ENCODE peak calls at places on chromosomes 5 and 9, in four cellular contexts. W is stimulated activated CD8-positive, alpha-beta memory T cell treated with anti-CD3 and anti-CD28 coated beads, Interleukin-4, amount 100 ng/mL, for 1 hour; A is T-helper 9 cell; K is PC-9. N is an unnamed sample.

GRCh38 chr9:133971121-133971951 is 20.8 kb downstream of the VAV2 start:
- DNase-seq in K (no peak), W (no peak), A (no peak), N (no peak)

GRCh38 chr5:80259511-80260200 is 3.8 kb upstream of the SERINC5 start:
- DNase-seq in W (no peak), K (no peak), A (no peak), N (no peak)

GRCh38 chr5:134545070-134545868 is 19.8 kb downstream of the JADE2 start:
- DNase-seq in A (no peak), W (no peak), K (no peak), N (no peak)

GRCh38 chr5:88396126-88396525 is 127.5 kb upstream of the TMEM161B start:
- DNase-seq in A (no peak), W (no peak), K (no peak), N (no peak)

GRCh38 chr9:109912082-109912581 is 132.1 kb downstream of the PALM2AKAP2 start:
- DNase-seq in K (no peak), A (no peak), W (no peak), N (no peak)

GRCh38 chr5:161481922-161482321 is 64.6 kb downstream of the GABRB2 start:
- DNase-seq in A (no peak), W (no peak), K (no peak), N (no peak)

GRCh38 chr5:55303238-55303690 is 4.2 kb downstream of the DHX29 start:
- DNase-seq in A (no peak), K (peak), W (no peak), N (no peak)

GRCh38 chr9:127777368-127777960 is 1.0 kb downstream of the SH2D3C start:
- DNase-seq in W (no peak), A (no peak), K (no peak), N (no peak)

GRCh38 chr5:146447734-146448380 is 724 bp downstream of the TCERG1 start:
- DNase-seq in A (no peak), W (no peak), K (peak), N (no peak)

GRCh38 chr5:73917433-73917832 is 291.4 kb downstream of the ARHGEF28 start:
- DNase-seq in W (no peak), K (no peak), A (no peak), N (no peak)

GRCh38 chr5:54390015-54390414 is 65.5 kb upstream of the HSPB3 start:
- DNase-seq in A (no peak), W (no peak), K (no peak), N (no peak)

GRCh38 chr9:84874583-84874982 is 205.1 kb downstream of the NTRK2 start:
- DNase-seq in A (no peak), W (no peak), K (no peak), N (no peak)

GRCh38 chr5:61919920-61920319 is 386.1 kb upstream of the KIF2A start:
- DNase-seq in W (no peak), A (no peak), K (no peak), N (no peak)

GRCh38 chr9:38342096-38342495 is 50.4 kb upstream of the ALDH1B1 start:
- DNase-seq in W (no peak), A (no peak), K (no peak), N (no peak)

GRCh38 chr5:170746081-170746951 is 37.2 kb upstream of the GABRP start:
- DNase-seq in A (no peak), W (no peak), K (no peak), N (no peak)

GRCh38 chr9:94920439-94920951 is 194.0 kb downstream of the AOPEP start:
- DNase-seq in W (no peak), K (no peak), A (no peak), N (no peak)

GRCh38 chr5:12522116-12522515 is 617.9 kb upstream of the CTNND2 start:
- DNase-seq in K (peak), A (no peak), W (no peak), N (no peak)

GRCh38 chr9:113578877-113579269 is 115.3 kb downstream of the RGS3 start:
- DNase-seq in W (peak), K (peak), A (peak), N (peak)

GRCh38 chr9:35568196-35568595 is 36.9 kb upstream of the TESK1 start:
- DNase-seq in A (no peak), K (no peak), W (no peak), N (no peak)

GRCh38 chr5:76473676-76474075 is 70.6 kb downstream of the IQGAP2 start:
- DNase-seq in K (no peak), W (peak), A (peak), N (peak)

GRCh38 chr9:129140397-129141065 is 29.3 kb downstream of the PTPA start:
- DNase-seq in A (no peak), W (no peak), K (peak), N (no peak)

GRCh38 chr5:95822408-95823240 is at the start of gene GLRX:
- DNase-seq in K (peak), W (no peak), A (peak), N (peak)

GRCh38 chr5:1131726-1132125 is 19.9 kb upstream of the SLC12A7 start:
- DNase-seq in W (no peak), A (no peak), K (no peak), N (no peak)

GRCh38 chr5:72525816-72526215 is 18.6 kb upstream of the ZNF366 start:
- DNase-seq in A (no peak), W (no peak), K (peak), N (no peak)

GRCh38 chr5:155389498-155389897 is 375.9 kb downstream of the KIF4B start:
- DNase-seq in W (no peak), A (no peak), K (no peak), N (no peak)

GRCh38 chr5:180126716-180127681 is 55.4 kb upstream of the RNF130 start:
- DNase-seq in K (peak), W (no peak), A (no peak), N (no peak)

GRCh38 chr9:116697341-116697740 is 10.2 kb downstream of the TRIM32 start:
- DNase-seq in K (no peak), W (no peak), A (no peak), N (no peak)

GRCh38 chr5:134079748-134080581 is 34.5 kb upstream of the TCF7 start:
- DNase-seq in K (no peak), A (peak), W (peak), N (peak)

GRCh38 chr5:95729115-95730010 is 1.8 kb upstream of the RHOBTB3 start:
- DNase-seq in K (no peak), W (no peak), A (no peak), N (no peak)

GRCh38 chr5:10524376-10525123 is 39.3 kb upstream of the ANKRD33B start:
- DNase-seq in A (no peak), W (no peak), K (no peak), N (no peak)

GRCh38 chr9:125529589-125530515 is 177.2 kb downstream of the MAPKAP1 start:
- DNase-seq in K (no peak), W (no peak), A (no peak), N (no peak)

GRCh38 chr5:98599016-98599415 is 174.4 kb upstream of the RGMB start:
- DNase-seq in W (no peak), K (no peak), A (no peak), N (no peak)

GRCh38 chr5:174084691-174085154 is 39.2 kb downstream of the NSG2 start:
- DNase-seq in A (no peak), K (no peak), W (no peak), N (no peak)

GRCh38 chr5:22852807-22853670 is at the start of gene CDH12:
- DNase-seq in W (no peak), K (peak), A (no peak), N (no peak)

GRCh38 chr5:39648539-39649200 is 223.9 kb upstream of the DAB2 start:
- DNase-seq in K (peak), W (no peak), A (no peak), N (no peak)

N was measured in activated naive CD4-positive, alpha-beta T cell.